ENCODE peak calls at places on chromosomes 3 and 15, in nine cellular contexts. O, N, V, A, J, Y, R, G and S are unnamed samples. For H3K4me1, the result is how much of the 10 kb centered on the place peaks cover.

GRCh38 chr3:72997421-72997961 is 880 bp downstream of the PPP4R2 start:
- DNase-seq in G (no peak), Y (peak), O (no peak), J (peak), R (peak), V (no peak), A (peak), N (peak), S (no peak)

GRCh38 chr15:71743861-71744382 is 66.4 kb upstream of the NR2E3 start:
- DNase-seq in Y (peak), O (no peak), A (peak), G (peak), J (peak), R (peak), N (peak), V (no peak), S (peak)

GRCh38 chr15:63843901-63844317 is 10.2 kb upstream of the HERC1 start:
- DNase-seq in O (no peak), A (no peak), N (no peak), J (no peak), G (no peak), Y (peak), V (no peak), R (no peak), S (no peak)

GRCh38 chr3:128170866-128171516 is 17.7 kb downstream of the EEFSEC start:
- DNase-seq in R (peak), J (no peak), N (no peak), A (no peak), O (no peak), Y (peak), G (peak), V (peak), S (peak)

GRCh38 chr3:114527036-114527644 is 233.3 kb downstream of the TIGIT start:
- DNase-seq in R (no peak), O (no peak), G (no peak), J (no peak), Y (peak), N (no peak), V (no peak), A (no peak), S (no peak)

GRCh38 chr3:109325657-109326056 is 9.3 kb upstream of the DPPA2 start:
- DNase-seq in N (no peak), G (no peak), A (no peak), O (no peak), R (no peak), V (no peak), J (no peak), Y (no peak), S (no peak)

GRCh38 chr15:101022306-101022705 is 103.1 kb downstream of the LRRK1 start:
- DNase-seq in G (peak), V (peak), N (no peak), R (peak), J (no peak), O (peak), Y (no peak), A (no peak), S (no peak)

GRCh38 chr3:53092942-53093341 is 37.3 kb downstream of the RFT1 start:
- DNase-seq in N (no peak), R (no peak), G (no peak), J (no peak), V (no peak), Y (no peak), O (no peak), A (no peak), S (no peak)

GRCh38 chr15:101397521-101398003 is 91.9 kb downstream of the PCSK6 start:
- DNase-seq in A (no peak), O (no peak), N (no peak), G (no peak), V (no peak), J (no peak), Y (no peak), R (no peak), S (no peak)

GRCh38 chr3:118501152-118501551 is 533.5 kb downstream of the IGSF11 start:
- DNase-seq in A (no peak), O (no peak), R (peak), Y (no peak), N (no peak), G (no peak), J (no peak), V (no peak), S (no peak)

GRCh38 chr3:9862391-9863235 is 17.4 kb downstream of the CIDEC start:
- DNase-seq in Y (peak), R (peak), O (no peak), G (peak), V (peak), J (no peak), N (no peak), A (peak), S (peak)

GRCh38 chr15:26873846-26874245 is 7.0 kb downstream of the GABRA5 start:
- DNase-seq in J (no peak), Y (peak), V (no peak), G (no peak), R (no peak), N (no peak), O (no peak), A (no peak), S (no peak)

GRCh38 chr3:39281533-39281932 is 1.7 kb upstream of the CX3CR1 start:
- DNase-seq in Y (no peak), A (no peak), G (no peak), O (no peak), R (no peak), N (no peak), V (no peak), J (no peak), S (peak)

GRCh38 chr3:58526124-58526957 is 10.6 kb downstream of the ACOX2 start:
- DNase-seq in R (no peak), O (no peak), A (no peak), J (no peak), V (peak), Y (peak), G (no peak), N (no peak), S (no peak)

GRCh38 chr3:23701711-23702110 is 104.0 kb upstream of the UBE2E1 start:
- DNase-seq in G (no peak), V (no peak), J (no peak), N (no peak), Y (no peak), O (no peak), A (no peak), R (no peak), S (no peak)

GRCh38 chr3:147195896-147196295 is 210.4 kb downstream of the ZIC4 start:
- DNase-seq in G (no peak), Y (peak), O (no peak), N (no peak), J (no peak), V (no peak), A (no peak), R (no peak), S (no peak)

GRCh38 chr15:52668133-52668532 is 11.1 kb downstream of the ATOSA start:
- DNase-seq in N (no peak), A (no peak), V (no peak), Y (no peak), O (no peak), G (no peak), J (no peak), R (no peak), S (no peak)

GRCh38 chr3:122629763-122630162 is 50.9 kb upstream of the PARP14 start:
- DNase-seq in G (no peak), A (no peak), J (no peak), R (no peak), N (no peak), Y (no peak), O (no peak), V (no peak), S (no peak)

GRCh38 chr3:44439499-44440295 is 37.8 kb downstream of the ZNF445 start:
- DNase-seq in N (peak), Y (no peak), V (peak), R (peak), A (peak), J (peak), G (peak), O (peak), S (peak)

GRCh38 chr3:135908225-135908624 is 57.3 kb upstream of the PPP2R3A start:
- DNase-seq in O (no peak), Y (peak), V (peak), J (no peak), R (no peak), N (no peak), A (no peak), G (no peak), S (no peak)

GRCh38 chr15:92124669-92125068 is 269.0 kb upstream of the ST8SIA2 start:
- DNase-seq in V (no peak), G (no peak), Y (no peak), N (no peak), R (no peak), A (no peak), J (no peak), O (no peak), S (no peak)

GRCh38 chr15:92130906-92131305 is 262.8 kb upstream of the ST8SIA2 start:
- DNase-seq in R (no peak), G (no peak), O (no peak), Y (no peak), A (no peak), N (no peak), J (no peak), V (no peak), S (no peak)

GRCh38 chr15:92128788-92129187 is 264.9 kb upstream of the ST8SIA2 start:
- DNase-seq in N (no peak), G (no peak), R (no peak), V (no peak), J (no peak), A (no peak), Y (no peak), O (no peak), S (no peak)

DNA sequence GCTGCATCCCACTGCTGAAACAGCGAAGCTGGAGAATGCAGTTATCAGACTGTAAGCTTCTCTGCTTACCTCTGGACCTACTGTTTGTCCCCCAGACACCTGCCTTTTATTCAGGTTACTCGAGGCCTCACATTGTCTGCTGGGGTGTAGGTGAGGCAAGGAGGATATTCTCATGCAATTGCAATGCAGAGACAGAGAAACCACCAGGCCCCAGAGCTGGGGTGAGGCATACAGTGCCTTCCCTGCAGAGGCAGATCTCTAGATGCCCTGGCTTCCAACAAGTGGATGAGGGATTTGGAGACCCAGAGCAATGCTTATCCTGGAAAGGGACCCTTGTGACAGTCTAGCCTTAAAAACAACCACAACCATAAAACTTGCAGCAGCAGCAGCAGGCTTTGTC is 263.4 kb upstream of the ST8SIA2 start:
- DNase-seq in G (no peak), R (no peak), Y (no peak), O (no peak), A (no peak), N (no peak), V (no peak), J (no peak), S (no peak)
- H3K4me1 ChIP-seq in G (under half), R (under half), Y (under half), O (under half), A (under half), N (under half), V (under half), J (under half), S (under half)

DNA sequence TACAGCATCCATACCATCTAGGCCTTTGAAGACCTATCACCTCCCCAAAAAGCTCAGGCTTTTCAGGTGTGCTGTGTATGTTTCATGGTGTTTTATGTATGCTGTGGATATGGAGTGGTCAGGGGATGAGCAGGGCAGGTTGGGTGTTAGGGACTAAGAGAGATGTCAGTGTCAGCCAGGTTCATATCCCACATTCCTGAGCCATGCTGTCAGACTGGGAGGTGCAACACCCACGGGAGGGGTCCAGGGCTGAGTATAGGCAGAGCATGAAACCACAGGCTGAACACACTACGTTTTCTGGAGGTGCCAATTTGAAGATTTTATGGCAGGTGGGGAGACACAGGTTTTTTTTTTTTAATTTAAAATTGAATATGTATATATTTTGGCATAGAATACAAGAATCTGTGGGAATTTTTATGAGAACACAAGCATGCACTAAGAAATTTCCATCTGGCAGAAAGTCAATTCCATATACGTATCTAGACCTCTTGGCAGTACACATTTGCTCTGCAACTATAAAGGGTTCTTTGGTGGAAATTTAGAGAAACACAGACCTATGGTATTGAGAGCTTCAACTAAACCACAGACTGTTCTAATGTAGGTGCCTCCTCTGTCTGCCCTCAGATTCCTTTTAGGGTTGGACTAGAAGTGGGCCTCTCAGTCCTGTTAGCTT is 101.9 kb upstream of the RNU6-1 start:
- DNase-seq in O (no peak), N (no peak), G (no peak), A (no peak), R (no peak), Y (peak), V (no peak), J (no peak), S (peak)
- H3K4me1 ChIP-seq in O (under half), N (under half), G (under half), A (under half), R (under half), Y (under half), V (under half), J (under half), S (under half)

DNA sequence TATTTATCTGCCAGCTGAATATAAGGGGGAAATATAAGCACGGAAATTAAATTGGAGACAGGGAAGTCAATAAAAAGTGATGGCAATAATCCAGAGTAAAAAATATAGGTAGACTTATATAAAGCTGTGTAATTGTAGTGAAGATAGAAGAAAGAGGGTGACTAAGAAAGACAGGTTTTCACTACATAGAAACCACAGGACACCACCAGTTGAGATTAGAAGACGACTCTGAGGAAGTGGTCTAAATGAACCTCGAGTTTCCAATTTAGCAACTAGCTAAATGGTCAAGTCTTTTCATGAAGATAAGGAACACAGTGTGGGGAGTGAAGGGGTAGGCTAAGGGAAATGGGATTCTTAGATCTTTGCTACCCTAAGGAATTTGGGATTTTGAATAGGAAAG is 188.8 kb upstream of the ARL6 start:
- DNase-seq in Y (no peak), N (no peak), O (no peak), R (no peak), A (no peak), J (no peak), G (no peak), V (no peak), S (no peak)
- H3K4me1 ChIP-seq in Y (under half), N (under half), O (under half), R (under half), A (under half), J (under half), G (under half), V (under half), S (under half)

DNA sequence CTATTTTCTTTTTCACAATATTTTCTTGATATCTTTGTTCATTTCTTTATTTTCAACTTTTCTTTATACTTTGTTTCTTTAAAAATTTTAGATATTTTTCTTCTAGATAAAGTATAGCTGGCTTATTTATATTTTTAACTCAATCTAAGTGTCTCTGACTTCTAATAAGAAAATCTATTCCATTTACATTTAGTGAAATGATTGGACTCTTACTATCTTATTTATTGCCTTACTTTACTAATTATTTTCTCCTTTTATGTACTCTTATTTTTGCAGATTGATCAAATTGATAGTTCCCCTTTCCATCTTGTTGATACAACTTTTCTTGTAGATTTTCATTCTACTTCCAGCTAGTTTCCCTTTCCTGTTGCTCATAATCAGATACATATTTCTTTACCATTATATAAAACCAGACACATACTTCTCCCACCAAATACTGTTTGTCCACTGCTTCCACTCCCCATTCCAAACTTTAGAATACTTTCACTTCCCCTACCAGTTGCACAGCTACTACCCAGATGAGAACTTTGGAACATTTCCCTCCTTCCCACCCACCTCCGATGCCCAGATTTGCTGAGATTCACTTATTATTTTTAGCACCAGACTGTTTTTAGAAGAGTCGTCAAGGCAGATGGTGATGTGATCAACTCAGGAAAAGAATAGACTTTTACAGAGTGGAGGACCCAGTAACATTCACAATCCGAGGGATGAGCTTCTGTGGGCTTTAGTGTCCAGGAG is 151.5 kb downstream of the LIPC start:
- DNase-seq in A (no peak), N (no peak), O (no peak), J (no peak), R (no peak), G (no peak), Y (no peak), V (no peak), S (no peak)
- H3K4me1 ChIP-seq in A (under half), N (under half), O (under half), J (under half), R (under half), G (under half), Y (under half), V (under half), S (under half)

GRCh38 chr3:149845570-149846244 is 32.7 kb downstream of the RNF13 start:
- DNase-seq in N (no peak), Y (peak), V (no peak), G (no peak), A (no peak), J (no peak), R (no peak), O (no peak), S (no peak)
- H3K4me1 ChIP-seq in N (under half), Y (under half), V (under half), G (under half), A (under half), J (under half), R (under half), O (under half), S (under half)

DNA sequence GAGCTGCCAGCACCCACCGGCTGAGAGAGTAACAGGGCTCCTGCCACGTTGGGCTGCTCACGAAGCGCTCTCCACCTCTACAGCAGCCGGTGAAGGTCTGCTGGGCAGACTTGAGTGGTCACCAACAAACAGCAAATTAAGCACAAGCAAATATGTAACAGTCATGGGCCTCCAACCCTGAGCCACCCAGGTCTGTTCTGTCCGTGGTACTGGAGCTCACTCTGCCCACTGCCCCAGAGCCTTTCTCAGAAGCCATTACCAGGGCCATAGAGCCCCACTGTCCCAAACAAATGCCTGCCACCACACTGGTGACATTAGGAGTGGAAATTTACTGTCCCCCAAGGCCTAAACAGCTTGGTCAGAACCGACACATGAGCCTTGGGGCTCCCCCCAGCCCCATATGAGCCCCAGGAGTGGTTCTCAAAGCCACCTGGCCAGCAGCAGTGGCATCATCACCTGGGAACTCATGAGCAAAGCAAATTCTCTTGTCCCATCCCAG is 56.6 kb downstream of the LRIG1 start:
- DNase-seq in O (no peak), A (no peak), Y (no peak), N (no peak), R (no peak), G (no peak), J (no peak), V (no peak), S (no peak)
- H3K4me1 ChIP-seq in O (under half), A (under half), Y (under half), N (under half), R (half or more), G (under half), J (under half), V (under half), S (under half)

DNA sequence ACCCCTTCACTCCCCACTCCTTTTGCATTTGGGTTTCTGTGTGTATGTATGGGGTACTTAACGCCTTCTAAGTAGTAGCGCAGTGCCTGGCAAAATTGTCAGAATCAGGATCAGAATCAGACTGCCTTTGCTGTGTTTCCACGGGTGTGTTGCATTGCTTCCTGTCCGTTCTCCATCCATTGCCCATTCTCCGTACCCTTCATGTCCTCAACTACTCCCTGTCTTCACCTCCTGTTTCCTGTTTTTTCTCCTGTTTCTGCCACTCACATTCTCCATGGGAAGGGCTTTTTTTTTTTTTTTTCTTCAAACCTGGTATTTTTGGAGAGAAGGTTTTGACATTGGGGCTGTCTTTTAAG is 112.9 kb downstream of the FNDC3B start:
- DNase-seq in V (no peak), J (no peak), O (no peak), A (no peak), N (no peak), G (no peak), R (no peak), Y (no peak), S (no peak)
- H3K4me1 ChIP-seq in V (under half), J (under half), O (under half), A (under half), N (under half), G (under half), R (half or more), Y (half or more), S (under half)

GRCh38 chr3:197427013-197427412 is 128.6 kb upstream of the DLG1 start:
- DNase-seq in A (no peak), V (no peak), J (no peak), R (no peak), G (no peak), Y (no peak), N (no peak), O (no peak), S (no peak)
- H3K4me1 ChIP-seq in A (under half), V (under half), J (under half), R (under half), G (under half), Y (under half), N (under half), O (under half), S (under half)

DNA sequence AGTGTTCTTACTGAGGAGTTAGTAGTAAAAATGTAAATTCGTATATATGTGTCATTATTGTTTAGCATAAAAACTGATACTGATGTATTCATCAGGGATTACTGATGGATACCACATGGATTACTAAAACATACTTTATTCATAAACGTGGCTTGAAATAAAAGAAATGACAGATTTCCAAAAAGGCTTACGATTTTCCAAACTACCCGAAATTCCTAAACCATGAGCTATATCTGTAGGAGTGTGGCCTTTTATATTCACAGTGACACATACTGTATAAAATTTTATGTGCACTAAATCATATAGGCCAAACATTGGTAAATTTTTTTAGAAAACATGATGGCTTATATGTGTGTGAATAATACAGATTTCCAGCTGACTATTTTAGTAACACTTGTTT is 6.9 kb downstream of the TSC22D2 start:
- DNase-seq in V (no peak), N (no peak), J (no peak), G (no peak), O (no peak), Y (peak), A (no peak), R (no peak), S (no peak)
- H3K4me1 ChIP-seq in V (under half), N (half or more), J (under half), G (under half), O (under half), Y (half or more), A (under half), R (half or more), S (under half)